ENCODE peak calls at places on chromosomes 3 and 15, in six cellular contexts. One of them, this sample, is unnamed.

GRCh38 chr3:14301558-14301957 is 100.8 kb upstream of the SLC6A6 start:
- DNase-seq in right lobe of liver: no peak
- DNase-seq in GM10248: no peak
- DNase-seq in foreskin melanocyte: no peak
- DNase-seq in posterior cingulate gyrus: no peak
- DNase-seq in KBM-7: no peak
- DNase-seq in this sample: peak

GRCh38 chr3:52367891-52368880 is 52.1 kb downstream of the DNAH1 start:
- DNase-seq in right lobe of liver: no peak
- DNase-seq in GM10248: no peak
- DNase-seq in foreskin melanocyte: no peak
- DNase-seq in posterior cingulate gyrus: peak
- DNase-seq in KBM-7: no peak
- DNase-seq in this sample: no peak

GRCh38 chr3:50347187-50347813 is 1.8 kb upstream of the ZMYND10 start:
- DNase-seq in right lobe of liver: peak
- DNase-seq in GM10248: peak
- DNase-seq in foreskin melanocyte: no peak
- DNase-seq in posterior cingulate gyrus: peak
- DNase-seq in KBM-7: peak
- DNase-seq in this sample: peak

GRCh38 chr3:113111308-113111707 is 100.0 kb upstream of the BOC start:
- DNase-seq in right lobe of liver: no peak
- DNase-seq in GM10248: no peak
- DNase-seq in foreskin melanocyte: no peak
- DNase-seq in posterior cingulate gyrus: no peak
- DNase-seq in KBM-7: peak
- DNase-seq in this sample: no peak

GRCh38 chr3:175457301-175457700 is 598.2 kb downstream of the NAALADL2 start:
- DNase-seq in right lobe of liver: no peak
- DNase-seq in GM10248: no peak
- DNase-seq in foreskin melanocyte: no peak
- DNase-seq in posterior cingulate gyrus: no peak
- DNase-seq in KBM-7: no peak
- DNase-seq in this sample: no peak

GRCh38 chr15:22827125-22827524 is 11.3 kb upstream of the NIPA2 start:
- DNase-seq in right lobe of liver: no peak
- DNase-seq in GM10248: no peak
- DNase-seq in foreskin melanocyte: no peak
- DNase-seq in posterior cingulate gyrus: no peak
- DNase-seq in KBM-7: no peak
- DNase-seq in this sample: no peak

GRCh38 chr3:170499562-170500156 is 81.0 kb downstream of the CLDN11 start:
- DNase-seq in right lobe of liver: peak
- DNase-seq in GM10248: peak
- DNase-seq in foreskin melanocyte: no peak
- DNase-seq in posterior cingulate gyrus: peak
- DNase-seq in KBM-7: peak
- DNase-seq in this sample: peak

GRCh38 chr3:11591401-11592266 is 52.1 kb downstream of the VGLL4 start:
- DNase-seq in right lobe of liver: no peak
- DNase-seq in GM10248: no peak
- DNase-seq in foreskin melanocyte: peak
- DNase-seq in posterior cingulate gyrus: peak
- DNase-seq in KBM-7: no peak
- DNase-seq in this sample: peak

GRCh38 chr15:74563442-74563841 is 22.4 kb downstream of the ARID3B start:
- DNase-seq in right lobe of liver: no peak
- DNase-seq in GM10248: no peak
- DNase-seq in foreskin melanocyte: no peak
- DNase-seq in posterior cingulate gyrus: no peak
- DNase-seq in KBM-7: no peak
- DNase-seq in this sample: no peak

GRCh38 chr3:46027736-46028397 is 584 bp upstream of the XCR1 start:
- DNase-seq in right lobe of liver: no peak
- DNase-seq in GM10248: no peak
- DNase-seq in foreskin melanocyte: no peak
- DNase-seq in posterior cingulate gyrus: no peak
- DNase-seq in KBM-7: peak
- DNase-seq in this sample: no peak

GRCh38 chr15:70589221-70589620 is 174.1 kb downstream of the UACA start:
- DNase-seq in right lobe of liver: peak
- DNase-seq in GM10248: no peak
- DNase-seq in foreskin melanocyte: no peak
- DNase-seq in posterior cingulate gyrus: no peak
- DNase-seq in KBM-7: peak
- DNase-seq in this sample: peak

GRCh38 chr15:42329161-42329560 is 30.1 kb upstream of the CAPN3 start:
- DNase-seq in right lobe of liver: no peak
- DNase-seq in GM10248: no peak
- DNase-seq in foreskin melanocyte: peak
- DNase-seq in posterior cingulate gyrus: no peak
- DNase-seq in KBM-7: no peak
- DNase-seq in this sample: no peak

GRCh38 chr3:30649572-30650310 is 43.3 kb downstream of the TGFBR2 start:
- DNase-seq in right lobe of liver: no peak
- DNase-seq in GM10248: peak
- DNase-seq in foreskin melanocyte: no peak
- DNase-seq in posterior cingulate gyrus: no peak
- DNase-seq in KBM-7: peak
- DNase-seq in this sample: peak

GRCh38 chr3:42654331-42655201 is 1.1 kb downstream of the ZBTB47 start:
- DNase-seq in right lobe of liver: no peak
- DNase-seq in GM10248: peak
- DNase-seq in foreskin melanocyte: no peak
- DNase-seq in posterior cingulate gyrus: peak
- DNase-seq in KBM-7: peak
- DNase-seq in this sample: peak

GRCh38 chr3:53821631-53822068 is 24.6 kb downstream of the CHDH start:
- DNase-seq in right lobe of liver: peak
- DNase-seq in GM10248: no peak
- DNase-seq in foreskin melanocyte: no peak
- DNase-seq in posterior cingulate gyrus: peak
- DNase-seq in KBM-7: no peak
- DNase-seq in this sample: peak

GRCh38 chr3:101077361-101078011 is 84.3 kb upstream of the ABI3BP start:
- DNase-seq in right lobe of liver: no peak
- DNase-seq in GM10248: no peak
- DNase-seq in foreskin melanocyte: no peak
- DNase-seq in posterior cingulate gyrus: no peak
- DNase-seq in KBM-7: no peak
- DNase-seq in this sample: no peak

GRCh38 chr3:106825962-106826605 is 551.2 kb upstream of the CCDC54 start:
- DNase-seq in right lobe of liver: no peak
- DNase-seq in GM10248: no peak
- DNase-seq in foreskin melanocyte: no peak
- DNase-seq in posterior cingulate gyrus: no peak
- DNase-seq in KBM-7: no peak
- DNase-seq in this sample: peak

GRCh38 chr3:184715943-184716651 is 4.2 kb upstream of the MAGEF1 start:
- DNase-seq in right lobe of liver: no peak
- DNase-seq in GM10248: no peak
- DNase-seq in foreskin melanocyte: no peak
- DNase-seq in posterior cingulate gyrus: no peak
- DNase-seq in KBM-7: no peak
- DNase-seq in this sample: peak

GRCh38 chr3:16311960-16312451 is 47.0 kb downstream of the OXNAD1 start:
- DNase-seq in right lobe of liver: no peak
- DNase-seq in GM10248: no peak
- DNase-seq in foreskin melanocyte: no peak
- DNase-seq in posterior cingulate gyrus: no peak
- DNase-seq in KBM-7: peak
- DNase-seq in this sample: peak

GRCh38 chr3:172174396-172175253 is 135.2 kb downstream of the FNDC3B start:
- DNase-seq in right lobe of liver: no peak
- DNase-seq in GM10248: no peak
- DNase-seq in foreskin melanocyte: no peak
- DNase-seq in posterior cingulate gyrus: no peak
- DNase-seq in KBM-7: no peak
- DNase-seq in this sample: no peak

GRCh38 chr3:58351920-58352319 is 19.2 kb downstream of the PXK start:
- DNase-seq in right lobe of liver: no peak
- DNase-seq in GM10248: no peak
- DNase-seq in foreskin melanocyte: no peak
- DNase-seq in posterior cingulate gyrus: peak
- DNase-seq in KBM-7: peak
- DNase-seq in this sample: no peak

GRCh38 chr3:111338059-111338698 is 203.8 kb upstream of the CD96 start:
- DNase-seq in right lobe of liver: peak
- DNase-seq in GM10248: peak
- DNase-seq in foreskin melanocyte: peak
- DNase-seq in posterior cingulate gyrus: peak
- DNase-seq in KBM-7: peak
- DNase-seq in this sample: peak

GRCh38 chr3:149473314-149473990 is 1.0 kb upstream of the TM4SF4 start:
- DNase-seq in right lobe of liver: no peak
- DNase-seq in GM10248: no peak
- DNase-seq in foreskin melanocyte: no peak
- DNase-seq in posterior cingulate gyrus: no peak
- DNase-seq in KBM-7: no peak
- DNase-seq in this sample: peak

GRCh38 chr15:43493687-43494472 is 924 bp upstream of the TP53BP1 start:
- DNase-seq in right lobe of liver: no peak
- DNase-seq in GM10248: no peak
- DNase-seq in foreskin melanocyte: no peak
- DNase-seq in posterior cingulate gyrus: no peak
- DNase-seq in KBM-7: no peak
- DNase-seq in this sample: no peak

GRCh38 chr3:38731522-38731921 is 82.0 kb upstream of the SCN5A start:
- DNase-seq in right lobe of liver: no peak
- DNase-seq in GM10248: no peak
- DNase-seq in foreskin melanocyte: no peak
- DNase-seq in posterior cingulate gyrus: no peak
- DNase-seq in KBM-7: no peak
- DNase-seq in this sample: no peak

GRCh38 chr3:8652323-8652987 is 7.9 kb upstream of the SSUH2 start:
- DNase-seq in right lobe of liver: no peak
- DNase-seq in GM10248: no peak
- DNase-seq in foreskin melanocyte: no peak
- DNase-seq in posterior cingulate gyrus: no peak
- DNase-seq in KBM-7: no peak
- DNase-seq in this sample: no peak

GRCh38 chr15:56792211-56792610 is 58.9 kb upstream of the ZNF280D start:
- DNase-seq in right lobe of liver: no peak
- DNase-seq in GM10248: no peak
- DNase-seq in foreskin melanocyte: no peak
- DNase-seq in posterior cingulate gyrus: no peak
- DNase-seq in KBM-7: no peak
- DNase-seq in this sample: no peak

GRCh38 chr3:35946857-35947514 is 307.7 kb downstream of the ARPP21 start:
- DNase-seq in right lobe of liver: no peak
- DNase-seq in GM10248: no peak
- DNase-seq in foreskin melanocyte: no peak
- DNase-seq in posterior cingulate gyrus: no peak
- DNase-seq in KBM-7: no peak
- DNase-seq in this sample: no peak

GRCh38 chr3:160076519-160076918 is 87.9 kb downstream of the IL12A start:
- DNase-seq in right lobe of liver: no peak
- DNase-seq in GM10248: no peak
- DNase-seq in foreskin melanocyte: no peak
- DNase-seq in posterior cingulate gyrus: no peak
- DNase-seq in KBM-7: no peak
- DNase-seq in this sample: no peak

GRCh38 chr3:42688016-42688415 is 2.7 kb downstream of the KLHL40 start:
- DNase-seq in right lobe of liver: no peak
- DNase-seq in GM10248: no peak
- DNase-seq in foreskin melanocyte: no peak
- DNase-seq in posterior cingulate gyrus: peak
- DNase-seq in KBM-7: no peak
- DNase-seq in this sample: no peak

GRCh38 chr15:25092661-25093060 is 137.9 kb downstream of the SNRPN start:
- DNase-seq in right lobe of liver: no peak
- DNase-seq in GM10248: no peak
- DNase-seq in foreskin melanocyte: no peak
- DNase-seq in posterior cingulate gyrus: no peak
- DNase-seq in KBM-7: no peak
- DNase-seq in this sample: no peak

GRCh38 chr3:45554001-45554691 is 40.4 kb upstream of the LIMD1 start:
- DNase-seq in right lobe of liver: peak
- DNase-seq in GM10248: peak
- DNase-seq in foreskin melanocyte: no peak
- DNase-seq in posterior cingulate gyrus: no peak
- DNase-seq in KBM-7: peak
- DNase-seq in this sample: no peak

GRCh38 chr3:141441381-141442365 is 45.2 kb upstream of the RASA2 start:
- DNase-seq in right lobe of liver: peak
- DNase-seq in GM10248: peak
- DNase-seq in foreskin melanocyte: no peak
- DNase-seq in posterior cingulate gyrus: peak
- DNase-seq in KBM-7: peak
- DNase-seq in this sample: peak

This sample was measured in AG20443.